ENCODE peak calls at places on chromosomes 5 and 9, in eight cellular contexts. One of them, this sample, is unnamed.

GRCh38 chr5:53357439-53357838 is 123.0 kb upstream of the FST start:
- DNase-seq in left lung: no peak
- DNase-seq in lung microvascular endothelial cell: no peak
- DNase-seq in neural crest cell: no peak
- DNase-seq in ACHN: no peak
- DNase-seq in Peyer's patch: no peak
- DNase-seq in HTR-8/SVneo: no peak
- DNase-seq in NCI-H1930: no peak
- DNase-seq in this sample: no peak

GRCh38 chr9:22528485-22528884 is 81.9 kb downstream of the DMRTA1 start:
- DNase-seq in left lung: no peak
- DNase-seq in Peyer's patch: no peak
- DNase-seq in NCI-H1930: no peak
- DNase-seq in HTR-8/SVneo: no peak
- DNase-seq in ACHN: peak
- DNase-seq in neural crest cell: no peak
- DNase-seq in lung microvascular endothelial cell: no peak
- DNase-seq in this sample: no peak

GRCh38 chr5:138712791-138713190 is 40.4 kb upstream of the CTNNA1 start:
- DNase-seq in left lung: no peak
- DNase-seq in neural crest cell: no peak
- DNase-seq in ACHN: no peak
- DNase-seq in lung microvascular endothelial cell: no peak
- DNase-seq in HTR-8/SVneo: no peak
- DNase-seq in NCI-H1930: no peak
- DNase-seq in Peyer's patch: no peak
- DNase-seq in this sample: no peak

GRCh38 chr5:112210430-112211005 is 208.6 kb downstream of the EPB41L4A start:
- DNase-seq in ACHN: peak
- DNase-seq in lung microvascular endothelial cell: peak
- DNase-seq in left lung: no peak
- DNase-seq in HTR-8/SVneo: peak
- DNase-seq in Peyer's patch: peak
- DNase-seq in neural crest cell: peak
- DNase-seq in NCI-H1930: no peak
- DNase-seq in this sample: peak

GRCh38 chr5:75664933-75665332 is 52.3 kb downstream of the POC5 start:
- DNase-seq in neural crest cell: no peak
- DNase-seq in Peyer's patch: no peak
- DNase-seq in ACHN: no peak
- DNase-seq in HTR-8/SVneo: no peak
- DNase-seq in NCI-H1930: no peak
- DNase-seq in left lung: no peak
- DNase-seq in lung microvascular endothelial cell: no peak
- DNase-seq in this sample: no peak

GRCh38 chr5:143401846-143402463 is 1.5 kb downstream of the NR3C1 start:
- DNase-seq in ACHN: no peak
- DNase-seq in lung microvascular endothelial cell: peak
- DNase-seq in neural crest cell: no peak
- DNase-seq in HTR-8/SVneo: no peak
- DNase-seq in left lung: no peak
- DNase-seq in NCI-H1930: no peak
- DNase-seq in Peyer's patch: no peak
- DNase-seq in this sample: no peak

GRCh38 chr9:26856413-26857032 is 36.1 kb downstream of the CAAP1 start:
- DNase-seq in left lung: no peak
- DNase-seq in neural crest cell: peak
- DNase-seq in lung microvascular endothelial cell: peak
- DNase-seq in HTR-8/SVneo: peak
- DNase-seq in ACHN: peak
- DNase-seq in NCI-H1930: peak
- DNase-seq in Peyer's patch: no peak
- DNase-seq in this sample: peak

GRCh38 chr5:136731241-136731885 is 366.0 kb upstream of the TRPC7 start:
- DNase-seq in HTR-8/SVneo: no peak
- DNase-seq in lung microvascular endothelial cell: no peak
- DNase-seq in neural crest cell: no peak
- DNase-seq in Peyer's patch: no peak
- DNase-seq in NCI-H1930: no peak
- DNase-seq in ACHN: no peak
- DNase-seq in left lung: no peak
- DNase-seq in this sample: peak

GRCh38 chr5:142844881-142845280 is 74.7 kb downstream of the ARHGAP26 start:
- DNase-seq in HTR-8/SVneo: no peak
- DNase-seq in Peyer's patch: no peak
- DNase-seq in NCI-H1930: no peak
- DNase-seq in ACHN: no peak
- DNase-seq in left lung: no peak
- DNase-seq in neural crest cell: no peak
- DNase-seq in lung microvascular endothelial cell: no peak
- DNase-seq in this sample: no peak

GRCh38 chr9:101705135-101705661 is 33.2 kb downstream of the GRIN3A start:
- DNase-seq in HTR-8/SVneo: peak
- DNase-seq in lung microvascular endothelial cell: peak
- DNase-seq in ACHN: peak
- DNase-seq in left lung: peak
- DNase-seq in NCI-H1930: no peak
- DNase-seq in neural crest cell: peak
- DNase-seq in Peyer's patch: peak
- DNase-seq in this sample: no peak

GRCh38 chr5:159310492-159310891 is 19.8 kb downstream of the IL12B start:
- DNase-seq in ACHN: no peak
- DNase-seq in left lung: peak
- DNase-seq in Peyer's patch: peak
- DNase-seq in neural crest cell: peak
- DNase-seq in HTR-8/SVneo: no peak
- DNase-seq in NCI-H1930: no peak
- DNase-seq in lung microvascular endothelial cell: no peak
- DNase-seq in this sample: peak

GRCh38 chr5:74206571-74207550 is 433.7 kb downstream of the ENC1 start:
- DNase-seq in ACHN: peak
- DNase-seq in Peyer's patch: no peak
- DNase-seq in HTR-8/SVneo: peak
- DNase-seq in lung microvascular endothelial cell: peak
- DNase-seq in left lung: no peak
- DNase-seq in neural crest cell: no peak
- DNase-seq in NCI-H1930: peak
- DNase-seq in this sample: peak

GRCh38 chr9:21265421-21266189 is 25.8 kb upstream of the IFNA14 start:
- DNase-seq in NCI-H1930: no peak
- DNase-seq in lung microvascular endothelial cell: no peak
- DNase-seq in Peyer's patch: no peak
- DNase-seq in ACHN: no peak
- DNase-seq in neural crest cell: no peak
- DNase-seq in left lung: no peak
- DNase-seq in HTR-8/SVneo: no peak
- DNase-seq in this sample: no peak

GRCh38 chr9:83130541-83130940 is 67.6 kb upstream of the RASEF start:
- DNase-seq in HTR-8/SVneo: no peak
- DNase-seq in Peyer's patch: no peak
- DNase-seq in NCI-H1930: no peak
- DNase-seq in left lung: no peak
- DNase-seq in ACHN: no peak
- DNase-seq in lung microvascular endothelial cell: peak
- DNase-seq in neural crest cell: no peak
- DNase-seq in this sample: no peak

GRCh38 chr5:180180846-180181245 is 28.2 kb downstream of the RASGEF1C start:
- DNase-seq in neural crest cell: no peak
- DNase-seq in left lung: no peak
- DNase-seq in NCI-H1930: no peak
- DNase-seq in ACHN: no peak
- DNase-seq in HTR-8/SVneo: no peak
- DNase-seq in lung microvascular endothelial cell: no peak
- DNase-seq in Peyer's patch: no peak
- DNase-seq in this sample: no peak

GRCh38 chr9:86281577-86282076 is 711 bp downstream of the ISCA1 start:
- DNase-seq in left lung: peak
- DNase-seq in ACHN: peak
- DNase-seq in lung microvascular endothelial cell: no peak
- DNase-seq in neural crest cell: peak
- DNase-seq in Peyer's patch: no peak
- DNase-seq in HTR-8/SVneo: peak
- DNase-seq in NCI-H1930: peak
- DNase-seq in this sample: no peak

GRCh38 chr5:150780180-150780692 is 1.7 kb downstream of the SMIM3 start:
- DNase-seq in left lung: no peak
- DNase-seq in HTR-8/SVneo: no peak
- DNase-seq in ACHN: no peak
- DNase-seq in neural crest cell: no peak
- DNase-seq in NCI-H1930: no peak
- DNase-seq in lung microvascular endothelial cell: peak
- DNase-seq in Peyer's patch: no peak
- DNase-seq in this sample: no peak

GRCh38 chr5:11719888-11720481 is 184.3 kb downstream of the CTNND2 start:
- DNase-seq in neural crest cell: peak
- DNase-seq in lung microvascular endothelial cell: no peak
- DNase-seq in left lung: no peak
- DNase-seq in ACHN: peak
- DNase-seq in Peyer's patch: no peak
- DNase-seq in NCI-H1930: no peak
- DNase-seq in HTR-8/SVneo: peak
- DNase-seq in this sample: peak

GRCh38 chr5:159403906-159404641 is 73.8 kb upstream of the IL12B start:
- DNase-seq in left lung: no peak
- DNase-seq in lung microvascular endothelial cell: peak
- DNase-seq in NCI-H1930: no peak
- DNase-seq in ACHN: no peak
- DNase-seq in HTR-8/SVneo: no peak
- DNase-seq in Peyer's patch: no peak
- DNase-seq in neural crest cell: no peak
- DNase-seq in this sample: no peak

GRCh38 chr5:180291234-180291940 is 496 bp downstream of the MAPK9 start:
- DNase-seq in HTR-8/SVneo: peak
- DNase-seq in left lung: no peak
- DNase-seq in lung microvascular endothelial cell: peak
- DNase-seq in NCI-H1930: no peak
- DNase-seq in Peyer's patch: peak
- DNase-seq in neural crest cell: peak
- DNase-seq in ACHN: no peak
- DNase-seq in this sample: no peak

GRCh38 chr5:86878250-86878649 is 260.5 kb downstream of the COX7C start:
- DNase-seq in NCI-H1930: no peak
- DNase-seq in neural crest cell: no peak
- DNase-seq in HTR-8/SVneo: no peak
- DNase-seq in left lung: no peak
- DNase-seq in Peyer's patch: no peak
- DNase-seq in ACHN: no peak
- DNase-seq in lung microvascular endothelial cell: no peak
- DNase-seq in this sample: no peak

GRCh38 chr9:94490465-94490864 is 64.4 kb upstream of the PCAT7 start:
- DNase-seq in lung microvascular endothelial cell: peak
- DNase-seq in Peyer's patch: no peak
- DNase-seq in HTR-8/SVneo: no peak
- DNase-seq in neural crest cell: no peak
- DNase-seq in ACHN: no peak
- DNase-seq in left lung: no peak
- DNase-seq in NCI-H1930: no peak
- DNase-seq in this sample: no peak

GRCh38 chr9:113868501-113868900 is 7.6 kb upstream of the ZNF618 start:
- DNase-seq in NCI-H1930: no peak
- DNase-seq in neural crest cell: no peak
- DNase-seq in left lung: no peak
- DNase-seq in lung microvascular endothelial cell: no peak
- DNase-seq in HTR-8/SVneo: no peak
- DNase-seq in Peyer's patch: no peak
- DNase-seq in ACHN: no peak
- DNase-seq in this sample: no peak

GRCh38 chr9:69090943-69091342 is 55.4 kb downstream of the FXN start:
- DNase-seq in Peyer's patch: no peak
- DNase-seq in lung microvascular endothelial cell: peak
- DNase-seq in ACHN: no peak
- DNase-seq in HTR-8/SVneo: no peak
- DNase-seq in neural crest cell: no peak
- DNase-seq in NCI-H1930: no peak
- DNase-seq in left lung: no peak
- DNase-seq in this sample: no peak

GRCh38 chr9:111676116-111676515 is 14.7 kb downstream of the GNG10 start:
- DNase-seq in lung microvascular endothelial cell: no peak
- DNase-seq in ACHN: no peak
- DNase-seq in neural crest cell: no peak
- DNase-seq in NCI-H1930: no peak
- DNase-seq in left lung: no peak
- DNase-seq in Peyer's patch: no peak
- DNase-seq in HTR-8/SVneo: no peak
- DNase-seq in this sample: no peak

GRCh38 chr9:105475302-105475701 is 27.5 kb downstream of the FSD1L start:
- DNase-seq in Peyer's patch: no peak
- DNase-seq in neural crest cell: no peak
- DNase-seq in HTR-8/SVneo: no peak
- DNase-seq in ACHN: peak
- DNase-seq in NCI-H1930: no peak
- DNase-seq in left lung: no peak
- DNase-seq in lung microvascular endothelial cell: peak
- DNase-seq in this sample: no peak

GRCh38 chr5:125894383-125894782 is 528.8 kb upstream of the GRAMD2B start:
- DNase-seq in left lung: no peak
- DNase-seq in ACHN: no peak
- DNase-seq in lung microvascular endothelial cell: no peak
- DNase-seq in neural crest cell: no peak
- DNase-seq in HTR-8/SVneo: no peak
- DNase-seq in Peyer's patch: no peak
- DNase-seq in NCI-H1930: no peak
- DNase-seq in this sample: no peak

GRCh38 chr5:158609328-158609727 is 490.4 kb downstream of the EBF1 start:
- DNase-seq in left lung: no peak
- DNase-seq in HTR-8/SVneo: no peak
- DNase-seq in lung microvascular endothelial cell: no peak
- DNase-seq in ACHN: no peak
- DNase-seq in Peyer's patch: no peak
- DNase-seq in neural crest cell: no peak
- DNase-seq in NCI-H1930: no peak
- DNase-seq in this sample: no peak

GRCh38 chr5:138874771-138875628 is at the start of gene LRRTM2:
- DNase-seq in lung microvascular endothelial cell: peak
- DNase-seq in Peyer's patch: no peak
- DNase-seq in ACHN: peak
- DNase-seq in left lung: no peak
- DNase-seq in neural crest cell: peak
- DNase-seq in NCI-H1930: no peak
- DNase-seq in HTR-8/SVneo: peak
- DNase-seq in this sample: no peak

GRCh38 chr5:178387061-178387855 is 154.7 kb upstream of the PHYKPL start:
- DNase-seq in neural crest cell: no peak
- DNase-seq in ACHN: no peak
- DNase-seq in Peyer's patch: no peak
- DNase-seq in HTR-8/SVneo: no peak
- DNase-seq in left lung: no peak
- DNase-seq in lung microvascular endothelial cell: no peak
- DNase-seq in NCI-H1930: no peak
- DNase-seq in this sample: no peak

GRCh38 chr9:94511134-94511942 is 43.5 kb upstream of the PCAT7 start:
- DNase-seq in lung microvascular endothelial cell: no peak
- DNase-seq in Peyer's patch: no peak
- DNase-seq in left lung: no peak
- DNase-seq in HTR-8/SVneo: no peak
- DNase-seq in NCI-H1930: no peak
- DNase-seq in ACHN: no peak
- DNase-seq in neural crest cell: no peak
- DNase-seq in this sample: no peak

GRCh38 chr5:128436825-128437224 is 101.2 kb downstream of the FBN2 start:
- DNase-seq in NCI-H1930: no peak
- DNase-seq in lung microvascular endothelial cell: peak
- DNase-seq in Peyer's patch: no peak
- DNase-seq in neural crest cell: no peak
- DNase-seq in HTR-8/SVneo: peak
- DNase-seq in ACHN: peak
- DNase-seq in left lung: no peak
- DNase-seq in this sample: no peak

GRCh38 chr9:94840738-94841137 is 114.2 kb downstream of the AOPEP start:
- DNase-seq in NCI-H1930: no peak
- DNase-seq in Peyer's patch: no peak
- DNase-seq in neural crest cell: no peak
- DNase-seq in lung microvascular endothelial cell: no peak
- DNase-seq in left lung: no peak
- DNase-seq in ACHN: no peak
- DNase-seq in HTR-8/SVneo: no peak
- DNase-seq in this sample: no peak

GRCh38 chr9:123406691-123407536 is 50.9 kb downstream of the CRB2 start:
- DNase-seq in left lung: peak
- DNase-seq in Peyer's patch: no peak
- DNase-seq in NCI-H1930: no peak
- DNase-seq in lung microvascular endothelial cell: no peak
- DNase-seq in HTR-8/SVneo: no peak
- DNase-seq in ACHN: no peak
- DNase-seq in neural crest cell: no peak
- DNase-seq in this sample: no peak

This sample was measured in NCI-H187.